ENCODE peak calls at places on chromosomes 6 and 20, in five cellular contexts. F is NCI-H2171, G is anterior cingulate cortex, H is AG08395, Z is cardiac muscle cell. Y is an unnamed sample.

GRCh38 chr20:13865825-13866351 is 81.1 kb downstream of the NDUFAF5 start:
- DNase-seq in F (no peak), G (no peak), H (peak; percentile 81), Z (no peak), Y (no peak)

GRCh38 chr20:58693226-58694006 is 816 bp downstream of the NPEPL1 start:
- DNase-seq in F (peak; percentile 20), G (no peak), H (no peak), Z (peak; percentile 7), Y (peak; percentile 12)

GRCh38 chr20:58891076-58891685 is 38.7 kb downstream of the GNAS start:
- DNase-seq in F (peak; percentile 87), G (peak; percentile 73), H (peak; percentile 69), Z (peak; percentile 87), Y (peak; percentile 85)

GRCh38 chr6:142323377-142323776 is 21.6 kb downstream of the ADGRG6 start:
- DNase-seq in F (no peak), G (no peak), H (no peak), Z (no peak), Y (no peak)

GRCh38 chr20:32973077-32973717 is 31.0 kb downstream of the SUN5 start:
- DNase-seq in F (no peak), G (no peak), H (no peak), Z (no peak), Y (no peak)

GRCh38 chr6:127550403-127550802 is 26.6 kb upstream of the C6orf58 start:
- DNase-seq in F (no peak), G (no peak), H (peak; percentile 55), Z (no peak), Y (no peak)

GRCh38 chr6:18323935-18324707 is 59.8 kb upstream of the DEK start:
- DNase-seq in F (peak; percentile 47), G (no peak), H (peak; percentile 54), Z (peak; percentile 72), Y (peak; percentile 32)

GRCh38 chr6:133959667-133960368 is 6.8 kb downstream of the TBPL1 start:
- DNase-seq in F (no peak), G (no peak), H (no peak), Z (no peak), Y (no peak)

GRCh38 chr20:44886276-44886671 is 769 bp downstream of the YWHAB start:
- DNase-seq in F (no peak), G (no peak), H (peak; percentile 8), Z (no peak), Y (no peak)

GRCh38 chr20:10619427-10619826 is 54.4 kb downstream of the JAG1 start:
- DNase-seq in F (no peak), G (no peak), H (peak; percentile 84), Z (no peak), Y (no peak)

GRCh38 chr6:39228111-39228971 is 934 bp downstream of the KCNK5 start:
- DNase-seq in F (no peak), G (no peak), H (no peak), Z (no peak), Y (no peak)

GRCh38 chr6:32430179-32430578 is 9.5 kb upstream of the HLA-DRA start:
- DNase-seq in F (no peak), G (no peak), H (no peak), Z (no peak), Y (no peak)

GRCh38 chr6:157325069-157325805 is 1.9 kb upstream of the TMEM242 start:
- DNase-seq in F (no peak), G (no peak), H (no peak), Z (no peak), Y (no peak)

GRCh38 chr6:145830612-145831011 is 16.0 kb upstream of the FBXO30 start:
- DNase-seq in F (no peak), G (no peak), H (no peak), Z (no peak), Y (no peak)

GRCh38 chr6:69232506-69233194 is 564.2 kb downstream of the LMBRD1 start:
- DNase-seq in F (no peak), G (peak; percentile 74), H (peak; percentile 41), Z (peak; percentile 91), Y (peak; percentile 78)

GRCh38 chr20:55538261-55538908 is 466.9 kb downstream of the CBLN4 start:
- DNase-seq in F (no peak), G (no peak), H (no peak), Z (no peak), Y (no peak)

GRCh38 chr6:36290668-36291620 is 21.1 kb downstream of the PNPLA1 start:
- DNase-seq in F (no peak), G (no peak), H (no peak), Z (no peak), Y (no peak)

GRCh38 chr6:169800668-169801395 is 49.4 kb downstream of the ERMARD start:
- DNase-seq in F (peak; percentile 48), G (peak; percentile 49), H (peak; percentile 81), Z (peak; percentile 28), Y (no peak)

GRCh38 chr6:125301435-125302391 is at the start of gene HDDC2:
- DNase-seq in F (peak; percentile 7), G (peak; percentile 34), H (peak; percentile 80), Z (peak; percentile 88), Y (peak; percentile 72)

GRCh38 chr20:54049156-54049555 is 21.2 kb downstream of the BCAS1 start:
- DNase-seq in F (no peak), G (no peak), H (no peak), Z (no peak), Y (no peak)

GRCh38 chr6:32844839-32845372 is 1.1 kb upstream of the PSMB8 start:
- DNase-seq in F (no peak), G (no peak), H (no peak), Z (no peak), Y (no peak)

GRCh38 chr20:6976096-6976495 is 208.6 kb downstream of the BMP2 start:
- DNase-seq in F (no peak), G (no peak), H (no peak), Z (no peak), Y (no peak)

GRCh38 chr20:3209023-3209945 is at the start of gene ITPA:
- DNase-seq in F (peak; percentile 75), G (peak; percentile 30), H (peak; percentile 60), Z (peak; percentile 76), Y (peak; percentile 46)

GRCh38 chr6:16205377-16206144 is 32.8 kb upstream of the GMPR start:
- DNase-seq in F (peak; percentile 26), G (no peak), H (peak; percentile 89), Z (no peak), Y (no peak)

GRCh38 chr6:125230674-125231073 is 71.1 kb downstream of the HDDC2 start:
- DNase-seq in F (no peak), G (no peak), H (no peak), Z (no peak), Y (no peak)

GRCh38 chr20:20713244-20713765 is 861 bp upstream of the RALGAPA2 start:
- DNase-seq in F (no peak), G (peak; percentile 46), H (no peak), Z (no peak), Y (no peak)

GRCh38 chr6:159982726-159983506 is 14.0 kb downstream of the IGF2R start:
- DNase-seq in F (no peak), G (no peak), H (no peak), Z (no peak), Y (no peak)

GRCh38 chr20:2984028-2984501 is 59.4 kb upstream of the GNRH2 start:
- DNase-seq in F (no peak), G (no peak), H (no peak), Z (no peak), Y (no peak)

GRCh38 chr6:35215665-35216411 is 2.1 kb downstream of the SCUBE3 start:
- DNase-seq in F (no peak), G (no peak), H (no peak), Z (no peak), Y (no peak)